ENCODE peak calls at places on chromosome 16, in nine cellular contexts. M is ovary; D is upper lobe of left lung; X is bronchial epithelial cell; I is thoracic aorta; Y is progenitor cell of endocrine pancreas; J is fibroblast of pulmonary artery; Q is cardiac muscle cell; K is CD8-positive, alpha-beta T cell. W is an unnamed sample.

GRCh38 chr16:11493531-11493929 is 93.2 kb downstream of the LITAF start:
- DNase-seq in M (no peak), D (no peak), X (no peak), I (no peak), Y (no peak), J (no peak), Q (no peak), K (no peak), W (no peak)

GRCh38 chr16:57264950-57265371 is 19.5 kb downstream of the PLLP start:
- DNase-seq in M (peak; percentile 34), D (peak; percentile 81), X (no peak), I (no peak), Y (no peak), J (no peak), Q (no peak), K (peak; percentile 58), W (no peak)

GRCh38 chr16:57609541-57610401 is 18.7 kb upstream of the ADGRG1 start:
- DNase-seq in M (no peak), D (no peak), X (no peak), I (no peak), Y (no peak), J (peak; percentile 54), Q (no peak), K (peak; percentile 73), W (peak; percentile 82)

GRCh38 chr16:55056585-55057520 is 126.2 kb downstream of the IRX5 start:
- DNase-seq in M (no peak), D (peak; percentile 76), X (no peak), I (no peak), Y (peak; percentile 43), J (no peak), Q (peak; percentile 42), K (no peak), W (no peak)

GRCh38 chr16:47065766-47066688 is 77.7 kb downstream of the NETO2 start:
- DNase-seq in M (no peak), D (no peak), X (no peak), I (no peak), Y (no peak), J (no peak), Q (no peak), K (no peak), W (no peak)

GRCh38 chr16:2713985-2714774 is 5.8 kb downstream of the PRSS27 start:
- DNase-seq in M (no peak), D (peak; percentile 66), X (no peak), I (no peak), Y (no peak), J (no peak), Q (no peak), K (no peak), W (no peak)

GRCh38 chr16:81610144-81610842 is 165.7 kb downstream of the CMIP start:
- DNase-seq in M (peak; percentile 84), D (peak; percentile 93), X (no peak), I (peak; percentile 43), Y (no peak), J (peak; percentile 79), Q (no peak), K (no peak), W (no peak)

GRCh38 chr16:22235839-22236745 is 30.0 kb downstream of the EEF2K start:
- DNase-seq in M (no peak), D (no peak), X (peak; percentile 32), I (peak; percentile 28), Y (no peak), J (peak; percentile 52), Q (no peak), K (no peak), W (no peak)

GRCh38 chr16:1961651-1962067 is 2.3 kb downstream of the NDUFB10 start:
- DNase-seq in M (peak; percentile 34), D (no peak), X (no peak), I (no peak), Y (no peak), J (no peak), Q (no peak), K (no peak), W (no peak)

GRCh38 chr16:66653581-66654350 is 42.8 kb downstream of the CMTM4 start:
- DNase-seq in M (no peak), D (no peak), X (peak; percentile 28), I (no peak), Y (no peak), J (peak; percentile 55), Q (no peak), K (no peak), W (no peak)

GRCh38 chr16:50671644-50672260 is 9.4 kb downstream of the SNX20 start:
- DNase-seq in M (no peak), D (no peak), X (peak; percentile 22), I (no peak), Y (no peak), J (peak; percentile 37), Q (no peak), K (no peak), W (peak; percentile 59)

GRCh38 chr16:19284207-19284606 is 1.3 kb upstream of the CLEC19A start:
- DNase-seq in M (no peak), D (no peak), X (peak; percentile 83), I (no peak), Y (no peak), J (no peak), Q (no peak), K (no peak), W (no peak)

GRCh38 chr16:51237861-51238378 is 86.8 kb upstream of the SALL1 start:
- DNase-seq in M (no peak), D (no peak), X (no peak), I (no peak), Y (no peak), J (no peak), Q (no peak), K (no peak), W (no peak)

GRCh38 chr16:66189951-66190350 is 176.5 kb upstream of the CDH5 start:
- DNase-seq in M (no peak), D (no peak), X (peak; percentile 88), I (no peak), Y (no peak), J (peak; percentile 63), Q (no peak), K (no peak), W (no peak)

GRCh38 chr16:64459821-64460220 is 662.0 kb downstream of the CDH11 start:
- DNase-seq in M (no peak), D (no peak), X (peak; percentile 33), I (no peak), Y (no peak), J (peak; percentile 78), Q (no peak), K (no peak), W (no peak)

GRCh38 chr16:8641671-8642070 is 20.2 kb downstream of the METTL22 start:
- DNase-seq in M (no peak), D (peak; percentile 67), X (no peak), I (no peak), Y (no peak), J (no peak), Q (no peak), K (no peak), W (no peak)

GRCh38 chr16:3020247-3020603 is at the start of gene TNFRSF12A:
- DNase-seq in M (peak; percentile 83), D (peak; percentile 97), X (peak; percentile 56), I (no peak), Y (peak; percentile 59), J (peak; percentile 65), Q (peak; percentile 92), K (peak; percentile 78), W (peak; percentile 95)

GRCh38 chr16:87461466-87461975 is 31.3 kb downstream of the ZCCHC14 start:
- DNase-seq in M (peak; percentile 47), D (peak; percentile 80), X (peak; percentile 94), I (peak; percentile 23), Y (peak; percentile 77), J (peak; percentile 39), Q (peak; percentile 89), K (no peak), W (peak; percentile 74)

DNA sequence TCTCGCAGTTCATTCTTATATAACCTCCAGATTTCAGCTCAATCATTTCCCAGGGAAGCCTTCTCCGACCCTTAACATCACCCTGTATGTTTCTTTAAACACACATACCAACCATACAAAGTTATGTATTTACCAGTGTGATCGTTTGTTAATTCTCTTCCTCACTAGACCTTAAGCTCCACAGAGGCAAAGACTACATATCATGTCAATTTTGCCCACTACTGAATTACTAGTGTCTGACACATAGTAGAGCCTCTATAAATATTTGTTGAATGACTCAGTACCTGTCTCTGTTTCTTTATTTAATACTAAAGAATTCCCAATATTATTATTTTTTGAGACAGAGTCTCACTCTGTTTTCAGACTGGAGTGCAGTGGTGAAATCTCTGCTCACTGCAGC is 137.2 kb downstream of the SHISA9 start:
- DNase-seq in M (no peak), D (no peak), X (no peak), I (no peak), Y (no peak), J (no peak), Q (no peak), K (no peak), W (no peak)
- TF ChIP-seq CTCF in M (no peak), D (no peak), X (no peak), I (no peak), Y (no peak), J (no peak), Q (no peak), K (no peak), W (no peak)

DNA sequence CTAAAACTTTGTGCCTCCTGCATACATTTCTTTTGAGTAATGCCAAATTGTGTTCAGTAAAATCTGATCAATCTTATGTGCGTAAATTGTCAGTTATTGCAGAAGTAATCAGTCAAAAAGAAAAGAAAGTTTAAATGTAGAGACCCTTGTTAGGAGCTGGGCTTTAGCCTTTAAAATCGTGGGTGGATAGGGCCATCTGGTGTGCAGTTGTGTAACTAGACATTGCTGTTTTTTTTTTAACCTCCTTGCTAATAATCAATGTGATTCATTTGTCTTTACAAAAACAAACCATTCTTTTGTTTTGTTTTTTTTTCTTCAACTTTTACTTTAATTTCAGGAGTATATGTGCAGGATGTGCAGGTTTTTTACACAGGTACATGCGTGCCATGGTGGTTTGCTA is 5.3 kb upstream of the WWOX start:
- DNase-seq in M (no peak), D (no peak), X (no peak), I (no peak), Y (no peak), J (no peak), Q (no peak), K (no peak), W (no peak)
- TF ChIP-seq CTCF in M (no peak), D (no peak), X (no peak), I (no peak), Y (peak; percentile 58), J (no peak), Q (no peak), K (no peak), W (no peak)

DNA sequence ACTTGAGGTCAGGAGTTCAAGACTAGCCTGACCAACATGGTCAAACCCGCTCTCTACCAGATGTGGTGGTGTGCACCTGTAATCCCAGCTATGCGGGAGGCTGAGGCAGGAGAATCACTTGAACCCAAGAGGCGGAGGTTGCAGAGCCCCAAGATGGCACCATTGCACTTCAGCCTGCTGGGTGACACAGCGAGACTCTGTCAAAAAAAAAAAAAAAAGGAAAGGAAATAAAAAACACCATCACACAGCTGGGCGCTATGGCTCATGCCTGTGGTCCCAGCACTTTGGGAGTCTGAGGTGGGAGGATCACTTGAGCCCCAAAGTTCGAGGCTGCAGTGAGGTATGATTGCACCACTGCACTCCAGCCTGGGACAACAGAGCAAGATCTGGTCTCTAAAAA is 13.3 kb upstream of the SBK1 start:
- DNase-seq in M (no peak), D (no peak), X (no peak), I (no peak), Y (no peak), J (no peak), Q (no peak), K (peak; percentile 66), W (no peak)
- TF ChIP-seq CTCF in M (no peak), D (no peak), X (no peak), I (no peak), Y (no peak), J (no peak), Q (no peak), K (no peak), W (no peak)

GRCh38 chr16:83068686-83069085 is 441.9 kb downstream of the CDH13 start:
- DNase-seq in M (no peak), D (no peak), X (no peak), I (no peak), Y (no peak), J (peak; percentile 78), Q (no peak), K (no peak), W (no peak)
- TF ChIP-seq CTCF in M (no peak), D (peak; percentile 18), X (no peak), I (peak; percentile 28), Y (no peak), J (peak; percentile 51), Q (peak; percentile 43), K (no peak), W (no peak)